ENCODE peak calls at places on chromosomes 7 and 10, in five cellular contexts. One of them, this sample, is unnamed.

GRCh38 chr7:17105701-17106100 is 192.8 kb upstream of the AHR start:
- DNase-seq in endothelial cell of umbilical vein: peak
- DNase-seq in stimulated activated CD4-positive, alpha-beta T cell treated with anti-CD3 and anti-CD28 coated beads, Interleukin-1b, Interleukin-23, amount 100 ng/mL, for 24 hours: no peak
- DNase-seq in SK-MEL-5: peak
- DNase-seq in activated T-helper 1 cell treated with anti-CD3 and anti-CD28 coated beads, Interleukin-12 subunit alpha, Interleukin-12 subunit beta, Interleukin-2, Interleukin-4 antibody, amounts not matched to agents 30 ng/mL and 10 ng/mL and 1 ng/mL, durations not matched to agents 14 hours and 24 hours and 36 hours: no peak
- DNase-seq in this sample: no peak

GRCh38 chr10:29590598-29591415 is 44.0 kb downstream of the SVIL start:
- DNase-seq in endothelial cell of umbilical vein: no peak
- DNase-seq in activated T-helper 1 cell treated with anti-CD3 and anti-CD28 coated beads, Interleukin-12 subunit alpha, Interleukin-12 subunit beta, Interleukin-2, Interleukin-4 antibody, amounts not matched to agents 30 ng/mL and 10 ng/mL and 1 ng/mL, durations not matched to agents 14 hours and 24 hours and 36 hours: no peak
- DNase-seq in stimulated activated CD4-positive, alpha-beta T cell treated with anti-CD3 and anti-CD28 coated beads, Interleukin-1b, Interleukin-23, amount 100 ng/mL, for 24 hours: no peak
- DNase-seq in SK-MEL-5: peak
- DNase-seq in this sample: no peak

GRCh38 chr7:51029586-51030230 is 247.0 kb upstream of the GRB10 start:
- DNase-seq in stimulated activated CD4-positive, alpha-beta T cell treated with anti-CD3 and anti-CD28 coated beads, Interleukin-1b, Interleukin-23, amount 100 ng/mL, for 24 hours: no peak
- DNase-seq in SK-MEL-5: no peak
- DNase-seq in endothelial cell of umbilical vein: peak
- DNase-seq in activated T-helper 1 cell treated with anti-CD3 and anti-CD28 coated beads, Interleukin-12 subunit alpha, Interleukin-12 subunit beta, Interleukin-2, Interleukin-4 antibody, amounts not matched to agents 30 ng/mL and 10 ng/mL and 1 ng/mL, durations not matched to agents 14 hours and 24 hours and 36 hours: no peak
- DNase-seq in this sample: no peak

GRCh38 chr10:71604324-71605018 is 115.1 kb downstream of the C10orf105 start:
- DNase-seq in SK-MEL-5: no peak
- DNase-seq in stimulated activated CD4-positive, alpha-beta T cell treated with anti-CD3 and anti-CD28 coated beads, Interleukin-1b, Interleukin-23, amount 100 ng/mL, for 24 hours: no peak
- DNase-seq in endothelial cell of umbilical vein: no peak
- DNase-seq in activated T-helper 1 cell treated with anti-CD3 and anti-CD28 coated beads, Interleukin-12 subunit alpha, Interleukin-12 subunit beta, Interleukin-2, Interleukin-4 antibody, amounts not matched to agents 30 ng/mL and 10 ng/mL and 1 ng/mL, durations not matched to agents 14 hours and 24 hours and 36 hours: no peak
- DNase-seq in this sample: no peak

GRCh38 chr10:131433566-131433965 is 122.0 kb upstream of the TCERG1L start:
- DNase-seq in stimulated activated CD4-positive, alpha-beta T cell treated with anti-CD3 and anti-CD28 coated beads, Interleukin-1b, Interleukin-23, amount 100 ng/mL, for 24 hours: no peak
- DNase-seq in SK-MEL-5: no peak
- DNase-seq in activated T-helper 1 cell treated with anti-CD3 and anti-CD28 coated beads, Interleukin-12 subunit alpha, Interleukin-12 subunit beta, Interleukin-2, Interleukin-4 antibody, amounts not matched to agents 30 ng/mL and 10 ng/mL and 1 ng/mL, durations not matched to agents 14 hours and 24 hours and 36 hours: no peak
- DNase-seq in endothelial cell of umbilical vein: no peak
- DNase-seq in this sample: no peak

GRCh38 chr7:42292991-42293521 is 56.0 kb upstream of the GLI3 start:
- DNase-seq in endothelial cell of umbilical vein: no peak
- DNase-seq in activated T-helper 1 cell treated with anti-CD3 and anti-CD28 coated beads, Interleukin-12 subunit alpha, Interleukin-12 subunit beta, Interleukin-2, Interleukin-4 antibody, amounts not matched to agents 30 ng/mL and 10 ng/mL and 1 ng/mL, durations not matched to agents 14 hours and 24 hours and 36 hours: no peak
- DNase-seq in stimulated activated CD4-positive, alpha-beta T cell treated with anti-CD3 and anti-CD28 coated beads, Interleukin-1b, Interleukin-23, amount 100 ng/mL, for 24 hours: no peak
- DNase-seq in SK-MEL-5: peak
- DNase-seq in this sample: no peak

GRCh38 chr7:1664711-1665591 is 5.1 kb upstream of the ELFN1 start:
- DNase-seq in stimulated activated CD4-positive, alpha-beta T cell treated with anti-CD3 and anti-CD28 coated beads, Interleukin-1b, Interleukin-23, amount 100 ng/mL, for 24 hours: no peak
- DNase-seq in activated T-helper 1 cell treated with anti-CD3 and anti-CD28 coated beads, Interleukin-12 subunit alpha, Interleukin-12 subunit beta, Interleukin-2, Interleukin-4 antibody, amounts not matched to agents 30 ng/mL and 10 ng/mL and 1 ng/mL, durations not matched to agents 14 hours and 24 hours and 36 hours: peak
- DNase-seq in endothelial cell of umbilical vein: peak
- DNase-seq in SK-MEL-5: peak
- DNase-seq in this sample: peak

GRCh38 chr10:124296121-124296812 is 122.5 kb downstream of the OAT start:
- DNase-seq in endothelial cell of umbilical vein: no peak
- DNase-seq in SK-MEL-5: no peak
- DNase-seq in activated T-helper 1 cell treated with anti-CD3 and anti-CD28 coated beads, Interleukin-12 subunit alpha, Interleukin-12 subunit beta, Interleukin-2, Interleukin-4 antibody, amounts not matched to agents 30 ng/mL and 10 ng/mL and 1 ng/mL, durations not matched to agents 14 hours and 24 hours and 36 hours: no peak
- DNase-seq in stimulated activated CD4-positive, alpha-beta T cell treated with anti-CD3 and anti-CD28 coated beads, Interleukin-1b, Interleukin-23, amount 100 ng/mL, for 24 hours: no peak
- DNase-seq in this sample: no peak

GRCh38 chr10:119245272-119245671 is 37.9 kb downstream of the GRK5 start:
- DNase-seq in stimulated activated CD4-positive, alpha-beta T cell treated with anti-CD3 and anti-CD28 coated beads, Interleukin-1b, Interleukin-23, amount 100 ng/mL, for 24 hours: no peak
- DNase-seq in endothelial cell of umbilical vein: no peak
- DNase-seq in SK-MEL-5: no peak
- DNase-seq in activated T-helper 1 cell treated with anti-CD3 and anti-CD28 coated beads, Interleukin-12 subunit alpha, Interleukin-12 subunit beta, Interleukin-2, Interleukin-4 antibody, amounts not matched to agents 30 ng/mL and 10 ng/mL and 1 ng/mL, durations not matched to agents 14 hours and 24 hours and 36 hours: no peak
- DNase-seq in this sample: no peak

GRCh38 chr10:6020806-6021205 is 41.4 kb downstream of the IL2RA start:
- DNase-seq in endothelial cell of umbilical vein: no peak
- DNase-seq in stimulated activated CD4-positive, alpha-beta T cell treated with anti-CD3 and anti-CD28 coated beads, Interleukin-1b, Interleukin-23, amount 100 ng/mL, for 24 hours: no peak
- DNase-seq in SK-MEL-5: no peak
- DNase-seq in activated T-helper 1 cell treated with anti-CD3 and anti-CD28 coated beads, Interleukin-12 subunit alpha, Interleukin-12 subunit beta, Interleukin-2, Interleukin-4 antibody, amounts not matched to agents 30 ng/mL and 10 ng/mL and 1 ng/mL, durations not matched to agents 14 hours and 24 hours and 36 hours: no peak
- DNase-seq in this sample: no peak

This sample was measured in D721Med.